ENCODE peak calls at places on chromosomes 5 and 9, in ten cellular contexts. One of them, this sample, is unnamed.
A peak's percentile ranks its signal among the peaks of the same experiment; 100 is the strongest.

GRCh38 chr9:38423939-38424843 is at the start of gene IGFBPL1:
- DNase-seq in iris pigment epithelial cell: peak; percentile 16
- DNase-seq in A549: peak; percentile 47
- DNase-seq in stimulated activated CD4-positive, alpha-beta T cell treated with anti-CD3 and anti-CD28 coated beads, Interleukin-4, amount 100 ng/mL, for 48 hours: no peak
- DNase-seq in CD8-positive, alpha-beta memory T cell: no peak
- DNase-seq in NCI-H1105 treated with DMSO at 0.1 percent for 48 hours: peak; percentile 61
- DNase-seq in fibroblast of the aortic adventitia: no peak
- DNase-seq in GM10248: peak; percentile 40
- DNase-seq in SJSA1: no peak
- DNase-seq in fibroblast of villous mesenchyme: no peak
- DNase-seq in this sample: no peak

GRCh38 chr5:34929720-34930526 is 564 bp downstream of the DNAJC21 start:
- DNase-seq in fibroblast of villous mesenchyme: peak; percentile 79
- DNase-seq in A549: peak; percentile 88
- DNase-seq in stimulated activated CD4-positive, alpha-beta T cell treated with anti-CD3 and anti-CD28 coated beads, Interleukin-4, amount 100 ng/mL, for 48 hours: peak; percentile 76
- DNase-seq in iris pigment epithelial cell: peak; percentile 74
- DNase-seq in CD8-positive, alpha-beta memory T cell: peak; percentile 81
- DNase-seq in SJSA1: peak; percentile 81
- DNase-seq in fibroblast of the aortic adventitia: peak; percentile 68
- DNase-seq in NCI-H1105 treated with DMSO at 0.1 percent for 48 hours: peak; percentile 74
- DNase-seq in GM10248: peak; percentile 89
- DNase-seq in this sample: peak; percentile 56

GRCh38 chr5:137498736-137499505 is at the start of gene SPOCK1:
- DNase-seq in iris pigment epithelial cell: peak; percentile 67
- DNase-seq in CD8-positive, alpha-beta memory T cell: peak; percentile 14
- DNase-seq in fibroblast of the aortic adventitia: peak; percentile 73
- DNase-seq in stimulated activated CD4-positive, alpha-beta T cell treated with anti-CD3 and anti-CD28 coated beads, Interleukin-4, amount 100 ng/mL, for 48 hours: peak; percentile 46
- DNase-seq in A549: peak; percentile 75
- DNase-seq in fibroblast of villous mesenchyme: peak; percentile 67
- DNase-seq in SJSA1: peak; percentile 75
- DNase-seq in GM10248: peak; percentile 91
- DNase-seq in NCI-H1105 treated with DMSO at 0.1 percent for 48 hours: peak; percentile 50
- DNase-seq in this sample: peak; percentile 39

GRCh38 chr9:136239135-136239962 is 6.3 kb downstream of the QSOX2 start:
- DNase-seq in stimulated activated CD4-positive, alpha-beta T cell treated with anti-CD3 and anti-CD28 coated beads, Interleukin-4, amount 100 ng/mL, for 48 hours: no peak
- DNase-seq in CD8-positive, alpha-beta memory T cell: no peak
- DNase-seq in iris pigment epithelial cell: no peak
- DNase-seq in A549: no peak
- DNase-seq in SJSA1: no peak
- DNase-seq in fibroblast of villous mesenchyme: no peak
- DNase-seq in GM10248: no peak
- DNase-seq in fibroblast of the aortic adventitia: no peak
- DNase-seq in NCI-H1105 treated with DMSO at 0.1 percent for 48 hours: no peak
- DNase-seq in this sample: no peak

GRCh38 chr9:72300884-72301283 is 64.1 kb downstream of the ZFAND5 start:
- DNase-seq in A549: no peak
- DNase-seq in fibroblast of villous mesenchyme: no peak
- DNase-seq in GM10248: no peak
- DNase-seq in NCI-H1105 treated with DMSO at 0.1 percent for 48 hours: no peak
- DNase-seq in stimulated activated CD4-positive, alpha-beta T cell treated with anti-CD3 and anti-CD28 coated beads, Interleukin-4, amount 100 ng/mL, for 48 hours: no peak
- DNase-seq in SJSA1: no peak
- DNase-seq in iris pigment epithelial cell: no peak
- DNase-seq in fibroblast of the aortic adventitia: no peak
- DNase-seq in CD8-positive, alpha-beta memory T cell: no peak
- DNase-seq in this sample: no peak

GRCh38 chr5:98599016-98599415 is 174.4 kb upstream of the RGMB start:
- DNase-seq in iris pigment epithelial cell: peak; percentile 61
- DNase-seq in fibroblast of villous mesenchyme: peak; percentile 47
- DNase-seq in stimulated activated CD4-positive, alpha-beta T cell treated with anti-CD3 and anti-CD28 coated beads, Interleukin-4, amount 100 ng/mL, for 48 hours: no peak
- DNase-seq in fibroblast of the aortic adventitia: peak; percentile 28
- DNase-seq in NCI-H1105 treated with DMSO at 0.1 percent for 48 hours: no peak
- DNase-seq in GM10248: no peak
- DNase-seq in SJSA1: no peak
- DNase-seq in A549: no peak
- DNase-seq in CD8-positive, alpha-beta memory T cell: no peak
- DNase-seq in this sample: peak; percentile 60

GRCh38 chr5:90871356-90871755 is 312.8 kb downstream of the ADGRV1 start:
- DNase-seq in iris pigment epithelial cell: peak; percentile 59
- DNase-seq in GM10248: no peak
- DNase-seq in A549: no peak
- DNase-seq in NCI-H1105 treated with DMSO at 0.1 percent for 48 hours: no peak
- DNase-seq in SJSA1: no peak
- DNase-seq in fibroblast of villous mesenchyme: no peak
- DNase-seq in stimulated activated CD4-positive, alpha-beta T cell treated with anti-CD3 and anti-CD28 coated beads, Interleukin-4, amount 100 ng/mL, for 48 hours: no peak
- DNase-seq in CD8-positive, alpha-beta memory T cell: no peak
- DNase-seq in fibroblast of the aortic adventitia: no peak
- DNase-seq in this sample: peak; percentile 25

GRCh38 chr5:140175367-140176027 is 509 bp downstream of the CYSTM1 start:
- DNase-seq in CD8-positive, alpha-beta memory T cell: peak; percentile 57
- DNase-seq in NCI-H1105 treated with DMSO at 0.1 percent for 48 hours: peak; percentile 33
- DNase-seq in fibroblast of villous mesenchyme: peak; percentile 71
- DNase-seq in fibroblast of the aortic adventitia: peak; percentile 65
- DNase-seq in SJSA1: peak; percentile 89
- DNase-seq in stimulated activated CD4-positive, alpha-beta T cell treated with anti-CD3 and anti-CD28 coated beads, Interleukin-4, amount 100 ng/mL, for 48 hours: peak; percentile 59
- DNase-seq in GM10248: peak; percentile 68
- DNase-seq in iris pigment epithelial cell: peak; percentile 58
- DNase-seq in A549: peak; percentile 63
- DNase-seq in this sample: peak; percentile 37

GRCh38 chr5:54909911-54910870 is 75.2 kb downstream of the ESM1 start:
- DNase-seq in fibroblast of villous mesenchyme: peak; percentile 44
- DNase-seq in CD8-positive, alpha-beta memory T cell: no peak
- DNase-seq in iris pigment epithelial cell: peak; percentile 86
- DNase-seq in NCI-H1105 treated with DMSO at 0.1 percent for 48 hours: no peak
- DNase-seq in A549: no peak
- DNase-seq in fibroblast of the aortic adventitia: peak; percentile 78
- DNase-seq in stimulated activated CD4-positive, alpha-beta T cell treated with anti-CD3 and anti-CD28 coated beads, Interleukin-4, amount 100 ng/mL, for 48 hours: no peak
- DNase-seq in SJSA1: no peak
- DNase-seq in GM10248: no peak
- DNase-seq in this sample: peak; percentile 7

GRCh38 chr5:177344891-177345290 is 6.6 kb downstream of the LMAN2 start:
- DNase-seq in fibroblast of villous mesenchyme: no peak
- DNase-seq in GM10248: no peak
- DNase-seq in A549: no peak
- DNase-seq in stimulated activated CD4-positive, alpha-beta T cell treated with anti-CD3 and anti-CD28 coated beads, Interleukin-4, amount 100 ng/mL, for 48 hours: no peak
- DNase-seq in CD8-positive, alpha-beta memory T cell: no peak
- DNase-seq in fibroblast of the aortic adventitia: no peak
- DNase-seq in SJSA1: no peak
- DNase-seq in NCI-H1105 treated with DMSO at 0.1 percent for 48 hours: no peak
- DNase-seq in iris pigment epithelial cell: no peak
- DNase-seq in this sample: no peak

GRCh38 chr5:152861231-152861630 is 456.2 kb upstream of the NMUR2 start:
- DNase-seq in A549: no peak
- DNase-seq in iris pigment epithelial cell: no peak
- DNase-seq in fibroblast of the aortic adventitia: no peak
- DNase-seq in fibroblast of villous mesenchyme: no peak
- DNase-seq in stimulated activated CD4-positive, alpha-beta T cell treated with anti-CD3 and anti-CD28 coated beads, Interleukin-4, amount 100 ng/mL, for 48 hours: no peak
- DNase-seq in NCI-H1105 treated with DMSO at 0.1 percent for 48 hours: no peak
- DNase-seq in GM10248: no peak
- DNase-seq in SJSA1: no peak
- DNase-seq in CD8-positive, alpha-beta memory T cell: no peak
- DNase-seq in this sample: no peak

GRCh38 chr5:127892467-127893207 is 189.4 kb downstream of the CCDC192 start:
- DNase-seq in stimulated activated CD4-positive, alpha-beta T cell treated with anti-CD3 and anti-CD28 coated beads, Interleukin-4, amount 100 ng/mL, for 48 hours: no peak
- DNase-seq in iris pigment epithelial cell: peak; percentile 89
- DNase-seq in GM10248: no peak
- DNase-seq in CD8-positive, alpha-beta memory T cell: peak; percentile 13
- DNase-seq in fibroblast of the aortic adventitia: peak; percentile 89
- DNase-seq in A549: peak; percentile 72
- DNase-seq in SJSA1: no peak
- DNase-seq in NCI-H1105 treated with DMSO at 0.1 percent for 48 hours: peak; percentile 5
- DNase-seq in fibroblast of villous mesenchyme: peak; percentile 47
- DNase-seq in this sample: peak; percentile 82

GRCh38 chr5:1108008-1108864 is 3.6 kb downstream of the SLC12A7 start:
- DNase-seq in A549: no peak
- DNase-seq in stimulated activated CD4-positive, alpha-beta T cell treated with anti-CD3 and anti-CD28 coated beads, Interleukin-4, amount 100 ng/mL, for 48 hours: no peak
- DNase-seq in CD8-positive, alpha-beta memory T cell: no peak
- DNase-seq in fibroblast of the aortic adventitia: no peak
- DNase-seq in SJSA1: no peak
- DNase-seq in NCI-H1105 treated with DMSO at 0.1 percent for 48 hours: no peak
- DNase-seq in iris pigment epithelial cell: no peak
- DNase-seq in fibroblast of villous mesenchyme: no peak
- DNase-seq in GM10248: no peak
- DNase-seq in this sample: no peak

GRCh38 chr9:35495984-35496383 is 6.1 kb downstream of the RUSC2 start:
- DNase-seq in iris pigment epithelial cell: no peak
- DNase-seq in CD8-positive, alpha-beta memory T cell: no peak
- DNase-seq in GM10248: no peak
- DNase-seq in stimulated activated CD4-positive, alpha-beta T cell treated with anti-CD3 and anti-CD28 coated beads, Interleukin-4, amount 100 ng/mL, for 48 hours: no peak
- DNase-seq in fibroblast of villous mesenchyme: no peak
- DNase-seq in SJSA1: no peak
- DNase-seq in A549: no peak
- DNase-seq in fibroblast of the aortic adventitia: no peak
- DNase-seq in NCI-H1105 treated with DMSO at 0.1 percent for 48 hours: no peak
- DNase-seq in this sample: no peak

GRCh38 chr9:80796662-80797426 is 892.5 kb downstream of the TLE1 start:
- DNase-seq in fibroblast of villous mesenchyme: peak; percentile 7
- DNase-seq in GM10248: no peak
- DNase-seq in NCI-H1105 treated with DMSO at 0.1 percent for 48 hours: no peak
- DNase-seq in CD8-positive, alpha-beta memory T cell: no peak
- DNase-seq in stimulated activated CD4-positive, alpha-beta T cell treated with anti-CD3 and anti-CD28 coated beads, Interleukin-4, amount 100 ng/mL, for 48 hours: no peak
- DNase-seq in fibroblast of the aortic adventitia: no peak
- DNase-seq in iris pigment epithelial cell: no peak
- DNase-seq in A549: no peak
- DNase-seq in SJSA1: no peak
- DNase-seq in this sample: no peak

GRCh38 chr9:2367970-2368369 is 253.6 kb upstream of the VLDLR start:
- DNase-seq in NCI-H1105 treated with DMSO at 0.1 percent for 48 hours: no peak
- DNase-seq in A549: no peak
- DNase-seq in GM10248: no peak
- DNase-seq in CD8-positive, alpha-beta memory T cell: no peak
- DNase-seq in stimulated activated CD4-positive, alpha-beta T cell treated with anti-CD3 and anti-CD28 coated beads, Interleukin-4, amount 100 ng/mL, for 48 hours: no peak
- DNase-seq in SJSA1: no peak
- DNase-seq in iris pigment epithelial cell: no peak
- DNase-seq in fibroblast of the aortic adventitia: no peak
- DNase-seq in fibroblast of villous mesenchyme: no peak
- DNase-seq in this sample: no peak

GRCh38 chr9:35756275-35756742 is 2.2 kb upstream of the MSMP start:
- DNase-seq in fibroblast of the aortic adventitia: no peak
- DNase-seq in stimulated activated CD4-positive, alpha-beta T cell treated with anti-CD3 and anti-CD28 coated beads, Interleukin-4, amount 100 ng/mL, for 48 hours: no peak
- DNase-seq in fibroblast of villous mesenchyme: no peak
- DNase-seq in A549: no peak
- DNase-seq in CD8-positive, alpha-beta memory T cell: no peak
- DNase-seq in NCI-H1105 treated with DMSO at 0.1 percent for 48 hours: no peak
- DNase-seq in SJSA1: no peak
- DNase-seq in GM10248: no peak
- DNase-seq in iris pigment epithelial cell: peak; percentile 39
- DNase-seq in this sample: peak; percentile 33

GRCh38 chr5:87277279-87277835 is 9.7 kb downstream of the RASA1 start:
- DNase-seq in SJSA1: no peak
- DNase-seq in stimulated activated CD4-positive, alpha-beta T cell treated with anti-CD3 and anti-CD28 coated beads, Interleukin-4, amount 100 ng/mL, for 48 hours: no peak
- DNase-seq in CD8-positive, alpha-beta memory T cell: no peak
- DNase-seq in fibroblast of villous mesenchyme: peak; percentile 33
- DNase-seq in iris pigment epithelial cell: peak; percentile 42
- DNase-seq in NCI-H1105 treated with DMSO at 0.1 percent for 48 hours: no peak
- DNase-seq in GM10248: no peak
- DNase-seq in A549: no peak
- DNase-seq in fibroblast of the aortic adventitia: peak; percentile 61
- DNase-seq in this sample: peak; percentile 26

GRCh38 chr5:174176511-174176910 is 131.0 kb downstream of the NSG2 start:
- DNase-seq in A549: no peak
- DNase-seq in NCI-H1105 treated with DMSO at 0.1 percent for 48 hours: no peak
- DNase-seq in fibroblast of villous mesenchyme: peak; percentile 3
- DNase-seq in SJSA1: peak; percentile 17
- DNase-seq in GM10248: no peak
- DNase-seq in iris pigment epithelial cell: no peak
- DNase-seq in fibroblast of the aortic adventitia: no peak
- DNase-seq in stimulated activated CD4-positive, alpha-beta T cell treated with anti-CD3 and anti-CD28 coated beads, Interleukin-4, amount 100 ng/mL, for 48 hours: no peak
- DNase-seq in CD8-positive, alpha-beta memory T cell: no peak
- DNase-seq in this sample: no peak

GRCh38 chr9:134670042-134670525 is 28.5 kb downstream of the COL5A1 start:
- DNase-seq in NCI-H1105 treated with DMSO at 0.1 percent for 48 hours: no peak
- DNase-seq in A549: peak; percentile 79
- DNase-seq in stimulated activated CD4-positive, alpha-beta T cell treated with anti-CD3 and anti-CD28 coated beads, Interleukin-4, amount 100 ng/mL, for 48 hours: no peak
- DNase-seq in CD8-positive, alpha-beta memory T cell: no peak
- DNase-seq in fibroblast of the aortic adventitia: peak; percentile 94
- DNase-seq in SJSA1: no peak
- DNase-seq in GM10248: no peak
- DNase-seq in fibroblast of villous mesenchyme: peak; percentile 94
- DNase-seq in iris pigment epithelial cell: peak; percentile 95
- DNase-seq in this sample: peak; percentile 94

GRCh38 chr5:157357823-157358222 is 91.9 kb downstream of the CYFIP2 start:
- DNase-seq in CD8-positive, alpha-beta memory T cell: no peak
- DNase-seq in A549: no peak
- DNase-seq in fibroblast of the aortic adventitia: no peak
- DNase-seq in NCI-H1105 treated with DMSO at 0.1 percent for 48 hours: no peak
- DNase-seq in SJSA1: no peak
- DNase-seq in GM10248: no peak
- DNase-seq in stimulated activated CD4-positive, alpha-beta T cell treated with anti-CD3 and anti-CD28 coated beads, Interleukin-4, amount 100 ng/mL, for 48 hours: no peak
- DNase-seq in fibroblast of villous mesenchyme: no peak
- DNase-seq in iris pigment epithelial cell: no peak
- DNase-seq in this sample: no peak

GRCh38 chr5:129541648-129542251 is 81.7 kb downstream of the ADAMTS19 start:
- DNase-seq in GM10248: no peak
- DNase-seq in NCI-H1105 treated with DMSO at 0.1 percent for 48 hours: no peak
- DNase-seq in SJSA1: no peak
- DNase-seq in CD8-positive, alpha-beta memory T cell: no peak
- DNase-seq in fibroblast of the aortic adventitia: no peak
- DNase-seq in A549: peak; percentile 34
- DNase-seq in fibroblast of villous mesenchyme: peak; percentile 16
- DNase-seq in stimulated activated CD4-positive, alpha-beta T cell treated with anti-CD3 and anti-CD28 coated beads, Interleukin-4, amount 100 ng/mL, for 48 hours: no peak
- DNase-seq in iris pigment epithelial cell: peak; percentile 25
- DNase-seq in this sample: peak; percentile 18

GRCh38 chr5:114565871-114566270 is 204.0 kb downstream of the KCNN2 start:
- DNase-seq in CD8-positive, alpha-beta memory T cell: no peak
- DNase-seq in SJSA1: no peak
- DNase-seq in stimulated activated CD4-positive, alpha-beta T cell treated with anti-CD3 and anti-CD28 coated beads, Interleukin-4, amount 100 ng/mL, for 48 hours: no peak
- DNase-seq in iris pigment epithelial cell: no peak
- DNase-seq in fibroblast of the aortic adventitia: no peak
- DNase-seq in fibroblast of villous mesenchyme: no peak
- DNase-seq in GM10248: no peak
- DNase-seq in NCI-H1105 treated with DMSO at 0.1 percent for 48 hours: no peak
- DNase-seq in A549: no peak
- DNase-seq in this sample: no peak

GRCh38 chr9:106529616-106530015 is 333.4 kb upstream of the ZNF462 start:
- DNase-seq in CD8-positive, alpha-beta memory T cell: no peak
- DNase-seq in A549: no peak
- DNase-seq in fibroblast of the aortic adventitia: no peak
- DNase-seq in stimulated activated CD4-positive, alpha-beta T cell treated with anti-CD3 and anti-CD28 coated beads, Interleukin-4, amount 100 ng/mL, for 48 hours: no peak
- DNase-seq in SJSA1: no peak
- DNase-seq in GM10248: no peak
- DNase-seq in fibroblast of villous mesenchyme: no peak
- DNase-seq in iris pigment epithelial cell: no peak
- DNase-seq in NCI-H1105 treated with DMSO at 0.1 percent for 48 hours: no peak
- DNase-seq in this sample: no peak